ENCODE peak calls at places on chromosomes 4 and X, in eight cellular contexts. H is NCI-H1436; J is kidney; P is GM20000; X is DMS153; T is neuronal stem cell; R is CD8-positive, alpha-beta memory T cell; A is activated CD8-positive, alpha-beta memory T cell treated with anti-CD3 and anti-CD28 coated beads for 48 hours. I is an unnamed sample.

GRCh38 chrX:120736989-120737388 is 107.1 kb upstream of the C1GALT1C1 start:
- DNase-seq in H (no peak), J (no peak), P (no peak), X (no peak), T (no peak), R (no peak), A (no peak), I (no peak)

GRCh38 chr4:108763226-108763593 is 357 bp upstream of the ETNPPL start:
- DNase-seq in H (no peak), J (no peak), P (peak), X (no peak), T (no peak), R (no peak), A (no peak), I (no peak)

GRCh38 chr4:76611164-76611563 is 176.1 kb downstream of the SHROOM3 start:
- DNase-seq in H (no peak), J (no peak), P (no peak), X (no peak), T (no peak), R (no peak), A (no peak), I (no peak)

GRCh38 chrX:3777416-3777815 is 64.0 kb upstream of the PRKX start:
- DNase-seq in H (no peak), J (no peak), P (no peak), X (no peak), T (no peak), R (no peak), A (no peak), I (no peak)

GRCh38 chr4:87430038-87430437 is 7.7 kb downstream of the NUDT9 start:
- DNase-seq in H (no peak), J (no peak), P (no peak), X (no peak), T (no peak), R (no peak), A (no peak), I (no peak)

GRCh38 chr4:1201851-1202525 is 29.6 kb upstream of the SPON2 start:
- DNase-seq in H (no peak), J (peak), P (peak), X (no peak), T (no peak), R (peak), A (peak), I (no peak)

GRCh38 chrX:39953027-39953426 is 144.7 kb downstream of the BCOR start:
- DNase-seq in H (no peak), J (no peak), P (no peak), X (peak), T (no peak), R (no peak), A (no peak), I (no peak)

GRCh38 chr4:80043534-80043933 is 29.5 kb downstream of the ANTXR2 start:
- DNase-seq in H (no peak), J (no peak), P (no peak), X (no peak), T (no peak), R (no peak), A (no peak), I (no peak)

GRCh38 chrX:150767475-150768131 is 74.4 kb downstream of the MTMR1 start:
- DNase-seq in H (no peak), J (peak), P (no peak), X (no peak), T (no peak), R (no peak), A (no peak), I (no peak)

GRCh38 chrX:111041018-111041462 is 55.0 kb upstream of the PAK3 start:
- DNase-seq in H (no peak), J (no peak), P (no peak), X (no peak), T (no peak), R (peak), A (no peak), I (no peak)

GRCh38 chr4:163755013-163755412 is 260.5 kb downstream of the TMA16 start:
- DNase-seq in H (no peak), J (no peak), P (peak), X (no peak), T (no peak), R (no peak), A (no peak), I (no peak)

I was measured in iPS DF 6.9.